ENCODE peak calls at places on chromosomes 1 and 21, in six cellular contexts. Q is caudate nucleus, F is suprapubic skin, A is hippocampal formation, N is ELR, X is natural killer cell. R is an unnamed sample.

GRCh38 chr1:212515329-212515760 is 82.6 kb downstream of the NENF start:
- DNase-seq in Q (no peak), F (no peak), A (no peak), N (no peak), X (no peak), R (no peak)

GRCh38 chr1:201346337-201346939 is 31.0 kb downstream of the TNNT2 start:
- DNase-seq in Q (no peak), F (peak), A (no peak), N (peak), X (no peak), R (peak)

GRCh38 chr1:176466514-176466913 is 3.5 kb downstream of the PAPPA2 start:
- DNase-seq in Q (no peak), F (no peak), A (no peak), N (peak), X (no peak), R (no peak)

GRCh38 chr1:22799971-22800370 is 89.3 kb downstream of the EPHB2 start:
- DNase-seq in Q (no peak), F (no peak), A (no peak), N (no peak), X (no peak), R (no peak)

GRCh38 chr1:77670330-77670729 is 12.1 kb downstream of the ZZZ3 start:
- DNase-seq in Q (no peak), F (no peak), A (no peak), N (no peak), X (no peak), R (no peak)

GRCh38 chr1:221013691-221014293 is 134.5 kb downstream of the HLX start:
- DNase-seq in Q (no peak), F (no peak), A (no peak), N (no peak), X (no peak), R (no peak)

GRCh38 chr1:201396859-201397464 is 2.2 kb downstream of the LAD1 start:
- DNase-seq in Q (no peak), F (peak), A (no peak), N (peak), X (no peak), R (no peak)

GRCh38 chr1:11044849-11045427 is 2.1 kb downstream of the MASP2 start:
- DNase-seq in Q (no peak), F (no peak), A (no peak), N (no peak), X (no peak), R (no peak)

GRCh38 chr21:15255359-15256157 is 190.8 kb upstream of the NRIP1 start:
- DNase-seq in Q (no peak), F (no peak), A (no peak), N (no peak), X (no peak), R (no peak)

GRCh38 chr1:241706257-241706656 is 54.2 kb downstream of the WDR64 start:
- DNase-seq in Q (no peak), F (no peak), A (no peak), N (peak), X (no peak), R (no peak)

GRCh38 chr1:67555487-67556296 is 125.5 kb upstream of the SERBP1 start:
- DNase-seq in Q (peak), F (no peak), A (no peak), N (no peak), X (no peak), R (no peak)

GRCh38 chr1:166811691-166812090 is 27.6 kb upstream of the POGK start:
- DNase-seq in Q (no peak), F (no peak), A (no peak), N (no peak), X (no peak), R (peak)

GRCh38 chr1:22969224-22969829 is 3.3 kb downstream of the LACTBL1 start:
- DNase-seq in Q (no peak), F (no peak), A (no peak), N (peak), X (no peak), R (no peak)

GRCh38 chr1:219465247-219466093 is 147.4 kb downstream of the ZC3H11B start:
- DNase-seq in Q (no peak), F (no peak), A (no peak), N (peak), X (no peak), R (peak)

GRCh38 chr1:62286778-62287224 is 32.4 kb downstream of the KANK4 start:
- DNase-seq in Q (no peak), F (no peak), A (no peak), N (no peak), X (no peak), R (no peak)

GRCh38 chr1:1670866-1671265 is 12.1 kb upstream of the CDK11B start:
- DNase-seq in Q (no peak), F (no peak), A (no peak), N (no peak), X (no peak), R (no peak)

GRCh38 chr21:44999972-45000636 is 60.3 kb downstream of the SLX9 start:
- DNase-seq in Q (no peak), F (peak), A (no peak), N (no peak), X (no peak), R (no peak)

GRCh38 chr1:205961970-205962820 is 18.9 kb upstream of the SLC26A9 start:
- DNase-seq in Q (no peak), F (no peak), A (no peak), N (no peak), X (no peak), R (no peak)

GRCh38 chr1:43368646-43369020 is 822 bp upstream of the ELOVL1 start:
- DNase-seq in Q (no peak), F (no peak), A (no peak), N (no peak), X (no peak), R (no peak)

GRCh38 chr1:221725683-221726330 is 16.1 kb downstream of the DUSP10 start:
- DNase-seq in Q (no peak), F (no peak), A (no peak), N (peak), X (no peak), R (no peak)

GRCh38 chr1:109928591-109929111 is 18.0 kb downstream of the CSF1 start:
- DNase-seq in Q (no peak), F (peak), A (no peak), N (peak), X (no peak), R (peak)

GRCh38 chr1:184771190-184771691 is 16.6 kb upstream of the EDEM3 start:
- DNase-seq in Q (no peak), F (no peak), A (no peak), N (no peak), X (no peak), R (no peak)

GRCh38 chr1:18373151-18373550 is 107.6 kb upstream of the KLHDC7A start:
- DNase-seq in Q (no peak), F (no peak), A (no peak), N (no peak), X (no peak), R (no peak)

GRCh38 chr1:61254629-61255323 is 172.4 kb downstream of the NFIA start:
- DNase-seq in Q (no peak), F (peak), A (no peak), N (peak), X (no peak), R (peak)